ENCODE peak calls at places on chromosomes 16 and 17, in seven cellular contexts. J, U, X, P, F, S and T are unnamed samples.

GRCh38 chr16:25151996-25152395 is 40.5 kb downstream of the LCMT1 start:
- DNase-seq in J (no peak), U (peak), X (peak), P (no peak), F (no peak), S (peak), T (no peak)

GRCh38 chr16:56628486-56629035 is 3.0 kb downstream of the MT1E start:
- DNase-seq in J (no peak), U (no peak), X (no peak), P (no peak), F (no peak), S (no peak), T (no peak)

GRCh38 chr17:54888254-54888653 is 12.4 kb upstream of the TOM1L1 start:
- DNase-seq in J (no peak), U (no peak), X (no peak), P (no peak), F (no peak), S (no peak), T (no peak)

GRCh38 chr17:49216953-49217650 is 6.6 kb downstream of the ABI3 start:
- DNase-seq in J (no peak), U (no peak), X (no peak), P (no peak), F (no peak), S (no peak), T (peak)

GRCh38 chr17:45274033-45274432 is 12.1 kb upstream of the SPATA32 start:
- DNase-seq in J (no peak), U (no peak), X (no peak), P (no peak), F (no peak), S (no peak), T (no peak)

GRCh38 chr17:81814748-81815645 is 11.0 kb downstream of the GCGR start:
- DNase-seq in J (no peak), U (no peak), X (no peak), P (no peak), F (no peak), S (no peak), T (no peak)

GRCh38 chr16:74462361-74462760 is 41.1 kb upstream of the CLEC18B start:
- DNase-seq in J (no peak), U (no peak), X (no peak), P (no peak), F (no peak), S (no peak), T (no peak)

GRCh38 chr16:81899601-81900000 is 111.7 kb downstream of the SDR42E1 start:
- DNase-seq in J (no peak), U (no peak), X (no peak), P (no peak), F (no peak), S (no peak), T (no peak)

GRCh38 chr17:74715144-74715543 is 2.4 kb upstream of the CD300LF start:
- DNase-seq in J (no peak), U (no peak), X (peak), P (no peak), F (no peak), S (no peak), T (no peak)

GRCh38 chr17:34909040-34909439 is 52.2 kb downstream of the CCT6B start:
- DNase-seq in J (no peak), U (no peak), X (no peak), P (no peak), F (no peak), S (no peak), T (no peak)

GRCh38 chr17:55346658-55347057 is 75.0 kb downstream of the MMD start:
- DNase-seq in J (no peak), U (no peak), X (no peak), P (no peak), F (no peak), S (no peak), T (no peak)

GRCh38 chr17:36939944-36940312 is 2.7 kb downstream of the LHX1 start:
- DNase-seq in J (no peak), U (no peak), X (no peak), P (no peak), F (no peak), S (no peak), T (no peak)

GRCh38 chr17:59756236-59756818 is 48.9 kb downstream of the VMP1 start:
- DNase-seq in J (no peak), U (peak), X (peak), P (no peak), F (no peak), S (peak), T (no peak)

GRCh38 chr17:48163809-48164208 is 56.2 kb downstream of the SNX11 start:
- DNase-seq in J (no peak), U (no peak), X (no peak), P (no peak), F (no peak), S (no peak), T (no peak)

GRCh38 chr17:72121164-72122001 is 563 bp downstream of the SOX9 start:
- DNase-seq in J (no peak), U (peak), X (peak), P (no peak), F (no peak), S (no peak), T (peak)

GRCh38 chr17:82876149-82876548 is 36.3 kb upstream of the ZNF750 start:
- DNase-seq in J (no peak), U (no peak), X (peak), P (no peak), F (no peak), S (no peak), T (peak)

GRCh38 chr16:64238576-64238975 is 883.3 kb downstream of the CDH11 start:
- DNase-seq in J (no peak), U (no peak), X (no peak), P (no peak), F (no peak), S (peak), T (no peak)

GRCh38 chr16:10178079-10178478 is 4.1 kb downstream of the GRIN2A start:
- DNase-seq in J (no peak), U (no peak), X (no peak), P (no peak), F (no peak), S (no peak), T (no peak)

GRCh38 chr17:72117748-72118587 is 2.9 kb upstream of the SOX9 start:
- DNase-seq in J (no peak), U (no peak), X (no peak), P (no peak), F (no peak), S (no peak), T (peak)

GRCh38 chr17:43986225-43986981 is 18.0 kb upstream of the NAGS start:
- DNase-seq in J (no peak), U (no peak), X (no peak), P (no peak), F (no peak), S (no peak), T (peak)

GRCh38 chr17:17605747-17606083 is 14.2 kb upstream of the PEMT start:
- DNase-seq in J (no peak), U (no peak), X (no peak), P (no peak), F (no peak), S (peak), T (no peak)

GRCh38 chr16:81155769-81156168 is 59.6 kb upstream of the GCSH start:
- DNase-seq in J (no peak), U (no peak), X (no peak), P (no peak), F (no peak), S (no peak), T (no peak)

GRCh38 chr16:17343729-17344128 is 127.0 kb downstream of the XYLT1 start:
- DNase-seq in J (no peak), U (no peak), X (no peak), P (no peak), F (no peak), S (no peak), T (no peak)

GRCh38 chr16:11737678-11738077 is 5.0 kb downstream of the TXNDC11 start:
- DNase-seq in J (no peak), U (no peak), X (no peak), P (no peak), F (no peak), S (no peak), T (no peak)

GRCh38 chr17:1820518-1821252 is 9.0 kb downstream of the SMYD4 start:
- DNase-seq in J (no peak), U (no peak), X (no peak), P (no peak), F (no peak), S (no peak), T (no peak)

GRCh38 chr17:60524463-60525346 is 1.3 kb downstream of the APPBP2 start:
- DNase-seq in J (no peak), U (peak), X (peak), P (peak), F (no peak), S (no peak), T (no peak)

GRCh38 chr16:50160495-50161164 is 7.5 kb downstream of the TENT4B start:
- DNase-seq in J (no peak), U (peak), X (peak), P (no peak), F (no peak), S (no peak), T (no peak)

GRCh38 chr16:89880477-89881367 is 7.3 kb downstream of the TCF25 start:
- DNase-seq in J (no peak), U (no peak), X (no peak), P (no peak), F (no peak), S (no peak), T (no peak)